ENCODE peak calls at places on chromosomes 16 and 17, in five cellular contexts. One of them, this sample, is unnamed.
A peak's percentile ranks its signal among the peaks of the same experiment; 100 is the strongest.

GRCh38 chr17:73622381-73622780 is 21.9 kb downstream of the SDK2 start:
- DNase-seq in type B pancreatic cell: no peak
- DNase-seq in heart right ventricle: no peak
- DNase-seq in fibroblast of lung: no peak
- DNase-seq in astrocyte: no peak
- DNase-seq in this sample: no peak

GRCh38 chr17:57092779-57093178 is 7.7 kb downstream of the AKAP1 start:
- DNase-seq in type B pancreatic cell: no peak
- DNase-seq in heart right ventricle: no peak
- DNase-seq in fibroblast of lung: no peak
- DNase-seq in astrocyte: no peak
- DNase-seq in this sample: no peak

GRCh38 chr17:2510559-2510958 is 1.1 kb downstream of the METTL16 start:
- DNase-seq in type B pancreatic cell: no peak
- DNase-seq in heart right ventricle: no peak
- DNase-seq in fibroblast of lung: no peak
- DNase-seq in astrocyte: no peak
- DNase-seq in this sample: no peak

GRCh38 chr17:17682293-17682736 is 1.1 kb downstream of the RAI1 start:
- DNase-seq in type B pancreatic cell: no peak
- DNase-seq in heart right ventricle: peak; percentile 33
- DNase-seq in fibroblast of lung: peak; percentile 39
- DNase-seq in astrocyte: no peak
- DNase-seq in this sample: peak; percentile 50

GRCh38 chr16:48350716-48351115 is 34.5 kb downstream of the SIAH1 start:
- DNase-seq in type B pancreatic cell: no peak
- DNase-seq in heart right ventricle: no peak
- DNase-seq in fibroblast of lung: no peak
- DNase-seq in astrocyte: no peak
- DNase-seq in this sample: no peak

GRCh38 chr16:75099738-75100615 is 16.6 kb downstream of the LDHD start:
- DNase-seq in type B pancreatic cell: no peak
- DNase-seq in heart right ventricle: peak; percentile 62
- DNase-seq in fibroblast of lung: no peak
- DNase-seq in astrocyte: no peak
- DNase-seq in this sample: no peak

GRCh38 chr17:33905338-33905800 is 349.7 kb upstream of the CCL2 start:
- DNase-seq in type B pancreatic cell: no peak
- DNase-seq in heart right ventricle: no peak
- DNase-seq in fibroblast of lung: no peak
- DNase-seq in astrocyte: no peak
- DNase-seq in this sample: no peak

GRCh38 chr16:15874745-15875314 is 13.6 kb downstream of the CEP20 start:
- DNase-seq in type B pancreatic cell: no peak
- DNase-seq in heart right ventricle: peak; percentile 51
- DNase-seq in fibroblast of lung: peak; percentile 64
- DNase-seq in astrocyte: peak; percentile 44
- DNase-seq in this sample: peak; percentile 76

GRCh38 chr16:30659507-30660423 is 1.5 kb downstream of the FBRS start:
- DNase-seq in type B pancreatic cell: no peak
- DNase-seq in heart right ventricle: no peak
- DNase-seq in fibroblast of lung: peak; percentile 26
- DNase-seq in astrocyte: no peak
- DNase-seq in this sample: peak; percentile 28

GRCh38 chr17:7010523-7010922 is 1.9 kb upstream of the RNASEK start:
- DNase-seq in type B pancreatic cell: no peak
- DNase-seq in heart right ventricle: no peak
- DNase-seq in fibroblast of lung: no peak
- DNase-seq in astrocyte: no peak
- DNase-seq in this sample: no peak

GRCh38 chr17:57945999-57946797 is 9.0 kb downstream of the CUEDC1 start:
- DNase-seq in type B pancreatic cell: no peak
- DNase-seq in heart right ventricle: no peak
- DNase-seq in fibroblast of lung: peak; percentile 70
- DNase-seq in astrocyte: peak; percentile 55
- DNase-seq in this sample: peak; percentile 91

GRCh38 chr17:43556292-43556691 is 10.2 kb upstream of the ETV4 start:
- DNase-seq in type B pancreatic cell: no peak
- DNase-seq in heart right ventricle: no peak
- DNase-seq in fibroblast of lung: no peak
- DNase-seq in astrocyte: no peak
- DNase-seq in this sample: peak; percentile 93

GRCh38 chr16:84827897-84828296 is 8.1 kb downstream of the CRISPLD2 start:
- DNase-seq in type B pancreatic cell: no peak
- DNase-seq in heart right ventricle: no peak
- DNase-seq in fibroblast of lung: no peak
- DNase-seq in astrocyte: no peak
- DNase-seq in this sample: no peak

GRCh38 chr16:53803998-53804397 is 100.0 kb downstream of the FTO start:
- DNase-seq in type B pancreatic cell: no peak
- DNase-seq in heart right ventricle: no peak
- DNase-seq in fibroblast of lung: no peak
- DNase-seq in astrocyte: no peak
- DNase-seq in this sample: no peak

GRCh38 chr16:1275791-1276579 is 20.1 kb downstream of the TPSD1 start:
- DNase-seq in type B pancreatic cell: peak; percentile 67
- DNase-seq in heart right ventricle: no peak
- DNase-seq in fibroblast of lung: no peak
- DNase-seq in astrocyte: no peak
- DNase-seq in this sample: no peak
- TF ChIP-seq CTCF in type B pancreatic cell: no peak
- TF ChIP-seq CTCF in heart right ventricle: no peak
- TF ChIP-seq CTCF in fibroblast of lung: no peak
- TF ChIP-seq CTCF in astrocyte: no peak
- TF ChIP-seq CTCF in this sample: no peak

GRCh38 chr16:2499454-2499853 is 14.3 kb upstream of the ATP6V0C start:
- DNase-seq in type B pancreatic cell: no peak
- DNase-seq in heart right ventricle: no peak
- DNase-seq in fibroblast of lung: no peak
- DNase-seq in astrocyte: no peak
- DNase-seq in this sample: no peak

GRCh38 chr16:2501938-2502900 is 11.5 kb upstream of the ATP6V0C start:
- DNase-seq in type B pancreatic cell: no peak
- DNase-seq in heart right ventricle: no peak
- DNase-seq in fibroblast of lung: no peak
- DNase-seq in astrocyte: no peak
- DNase-seq in this sample: no peak

GRCh38 chr16:2500937-2501750 is 12.6 kb upstream of the ATP6V0C start:
- DNase-seq in type B pancreatic cell: peak; percentile 89
- DNase-seq in heart right ventricle: peak; percentile 85
- DNase-seq in fibroblast of lung: peak; percentile 58
- DNase-seq in astrocyte: peak; percentile 38
- DNase-seq in this sample: peak; percentile 60

GRCh38 chr16:2499890-2500633 is 13.7 kb upstream of the ATP6V0C start:
- DNase-seq in type B pancreatic cell: no peak
- DNase-seq in heart right ventricle: no peak
- DNase-seq in fibroblast of lung: no peak
- DNase-seq in astrocyte: no peak
- DNase-seq in this sample: no peak

DNA sequence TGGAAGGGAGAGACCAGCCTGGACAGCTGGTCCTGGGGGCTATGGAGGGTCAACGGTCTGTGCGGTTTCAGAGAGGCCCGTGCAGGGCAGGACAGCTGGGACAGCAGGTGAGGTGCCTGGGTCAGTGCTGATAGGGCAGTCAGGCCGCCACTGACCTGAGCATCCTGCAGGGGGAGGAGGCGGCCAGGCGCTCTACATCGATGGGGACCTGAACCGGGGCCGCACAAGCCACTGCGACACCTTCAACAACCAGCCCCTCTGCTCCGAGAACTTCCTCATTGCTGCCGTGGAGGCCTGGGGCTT is 13.2 kb upstream of the ATP6V0C start:
- DNase-seq in type B pancreatic cell: no peak
- DNase-seq in heart right ventricle: no peak
- DNase-seq in fibroblast of lung: no peak
- DNase-seq in astrocyte: no peak
- DNase-seq in this sample: no peak
- TF ChIP-seq CTCF in type B pancreatic cell: no peak
- TF ChIP-seq CTCF in heart right ventricle: no peak
- TF ChIP-seq CTCF in fibroblast of lung: no peak
- TF ChIP-seq CTCF in astrocyte: no peak
- TF ChIP-seq CTCF in this sample: no peak

DNA sequence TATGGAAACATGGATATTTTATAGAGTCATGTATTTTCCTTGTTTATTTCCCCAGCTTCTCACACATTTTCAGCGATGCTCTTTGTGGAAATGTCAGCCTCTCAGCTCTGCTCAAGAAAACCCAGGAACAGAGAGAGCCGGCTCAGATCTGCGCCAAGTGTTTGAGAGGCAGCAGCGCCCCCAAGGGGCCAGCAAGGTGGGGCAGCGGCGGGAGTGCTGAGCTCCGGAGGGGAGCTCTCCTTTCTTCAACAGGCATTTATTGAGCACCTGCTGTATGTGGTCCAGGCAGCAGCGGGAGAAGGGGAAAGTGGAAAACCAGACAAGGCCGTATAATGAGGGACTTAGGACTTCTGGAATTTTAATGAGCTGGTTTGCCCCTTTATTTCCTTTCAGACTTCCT is 421.1 kb upstream of the C16orf82 start:
- DNase-seq in type B pancreatic cell: no peak
- DNase-seq in heart right ventricle: no peak
- DNase-seq in fibroblast of lung: no peak
- DNase-seq in astrocyte: no peak
- DNase-seq in this sample: no peak
- TF ChIP-seq CTCF in type B pancreatic cell: peak; percentile 75
- TF ChIP-seq CTCF in heart right ventricle: no peak
- TF ChIP-seq CTCF in fibroblast of lung: no peak
- TF ChIP-seq CTCF in astrocyte: no peak
- TF ChIP-seq CTCF in this sample: peak; percentile 6

GRCh38 chr17:38735161-38735997 is 5.2 kb downstream of the CISD3 start:
- DNase-seq in type B pancreatic cell: no peak
- DNase-seq in heart right ventricle: peak; percentile 71
- DNase-seq in fibroblast of lung: no peak
- DNase-seq in astrocyte: no peak
- DNase-seq in this sample: no peak

GRCh38 chr17:38732376-38733314 is 2.5 kb downstream of the CISD3 start:
- DNase-seq in type B pancreatic cell: no peak
- DNase-seq in heart right ventricle: no peak
- DNase-seq in fibroblast of lung: no peak
- DNase-seq in astrocyte: no peak
- DNase-seq in this sample: no peak

GRCh38 chr17:38734235-38734633 is 4.1 kb downstream of the CISD3 start:
- DNase-seq in type B pancreatic cell: no peak
- DNase-seq in heart right ventricle: no peak
- DNase-seq in fibroblast of lung: no peak
- DNase-seq in astrocyte: no peak
- DNase-seq in this sample: no peak

GRCh38 chr17:38731526-38732294 is 1.6 kb downstream of the CISD3 start:
- DNase-seq in type B pancreatic cell: no peak
- DNase-seq in heart right ventricle: no peak
- DNase-seq in fibroblast of lung: no peak
- DNase-seq in astrocyte: no peak
- DNase-seq in this sample: no peak

GRCh38 chr17:38733315-38734234 is 3.4 kb downstream of the CISD3 start:
- DNase-seq in type B pancreatic cell: no peak
- DNase-seq in heart right ventricle: no peak
- DNase-seq in fibroblast of lung: no peak
- DNase-seq in astrocyte: no peak
- DNase-seq in this sample: no peak
- TF ChIP-seq CTCF in type B pancreatic cell: peak; percentile 35
- TF ChIP-seq CTCF in heart right ventricle: no peak
- TF ChIP-seq CTCF in fibroblast of lung: peak; percentile 12
- TF ChIP-seq CTCF in astrocyte: no peak
- TF ChIP-seq CTCF in this sample: peak; percentile 5

DNA sequence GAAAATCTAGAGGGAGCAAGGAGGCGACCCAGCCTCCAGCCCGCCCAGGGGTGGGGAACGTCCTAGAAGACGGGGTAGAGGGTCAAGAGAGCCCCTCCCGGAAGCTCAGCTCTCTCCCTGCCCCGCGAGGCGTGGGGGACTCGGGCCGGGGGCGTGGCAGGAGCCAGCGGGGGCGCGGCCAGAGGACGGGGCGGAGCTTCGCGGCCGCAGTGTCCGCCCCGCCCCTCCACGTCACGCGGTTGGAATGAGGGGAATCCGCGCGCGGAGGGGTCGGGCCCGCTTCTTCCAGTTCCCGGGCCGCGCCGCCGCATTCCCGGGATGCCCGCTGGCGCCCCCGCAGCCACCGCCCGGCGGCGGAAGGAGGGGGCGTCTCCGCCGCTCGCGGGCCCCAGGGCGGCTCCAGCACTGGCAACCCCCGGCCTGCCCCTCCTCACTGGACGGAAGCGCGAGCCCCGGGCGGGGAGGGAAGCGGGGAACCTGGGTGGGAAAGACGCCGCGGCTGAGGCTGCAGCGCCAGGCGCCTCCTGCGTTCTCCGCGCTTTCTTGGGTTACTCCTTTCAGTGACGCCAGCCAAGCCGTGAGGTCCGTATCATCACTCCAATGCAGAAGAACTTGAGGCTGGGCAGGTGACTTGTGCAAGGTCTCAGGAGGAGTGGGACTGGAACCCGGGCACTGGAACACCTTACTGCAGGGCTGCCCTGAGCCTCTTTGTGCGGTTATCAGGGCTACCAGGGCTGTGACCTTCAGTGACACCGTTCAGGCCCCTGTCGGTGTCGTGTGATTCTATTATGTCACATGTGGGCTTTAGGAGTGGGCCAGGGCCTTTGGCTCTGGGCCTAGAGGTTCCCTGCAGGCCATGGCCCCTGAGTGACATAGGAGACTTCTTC is 4.3 kb downstream of the MYO1C start:
- DNase-seq in type B pancreatic cell: peak; percentile 93
- DNase-seq in heart right ventricle: peak; percentile 91
- DNase-seq in fibroblast of lung: peak; percentile 84
- DNase-seq in astrocyte: peak; percentile 66
- DNase-seq in this sample: peak; percentile 90
- TF ChIP-seq CTCF in type B pancreatic cell: peak; percentile 34
- TF ChIP-seq CTCF in heart right ventricle: no peak
- TF ChIP-seq CTCF in fibroblast of lung: no peak
- TF ChIP-seq CTCF in astrocyte: no peak
- TF ChIP-seq CTCF in this sample: no peak

DNA sequence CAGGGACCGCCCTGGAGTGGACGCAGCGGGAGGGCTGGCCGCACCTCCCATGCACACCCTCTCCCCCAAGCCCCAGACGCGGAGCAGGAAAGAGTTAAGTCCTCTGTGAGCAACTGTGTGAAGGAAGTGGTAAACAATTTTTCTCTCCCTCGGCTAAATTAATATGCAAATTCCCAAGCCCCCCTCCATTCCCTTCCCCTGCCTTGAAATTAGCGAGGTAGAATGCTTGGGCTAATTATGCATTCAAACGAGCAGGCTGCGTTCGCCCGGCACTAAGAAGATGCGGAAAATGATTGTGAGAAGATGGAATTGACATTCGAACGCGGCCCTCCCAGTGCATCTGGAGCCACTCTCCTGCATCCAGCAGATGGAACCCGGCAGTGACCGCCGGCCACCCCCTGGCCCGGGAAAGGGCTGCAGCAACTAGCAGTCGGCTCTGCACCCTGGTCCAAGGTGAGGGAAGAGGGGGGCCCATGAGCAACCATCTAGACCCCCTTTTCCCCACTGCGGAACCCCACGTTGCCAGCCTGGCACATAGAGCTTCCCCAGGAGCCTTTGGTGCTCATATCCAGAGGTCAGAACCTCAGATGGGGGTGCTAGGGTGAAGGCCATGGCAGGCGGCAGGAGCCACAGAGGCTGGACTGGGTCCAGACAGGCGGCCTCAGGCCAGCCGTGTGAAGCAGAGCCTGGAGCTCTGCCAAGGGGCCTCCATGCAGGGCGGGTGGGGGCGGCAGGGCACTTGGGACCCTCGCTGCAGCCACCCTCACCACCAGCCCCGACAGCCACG is 49.1 kb upstream of the ACSF3 start:
- DNase-seq in type B pancreatic cell: no peak
- DNase-seq in heart right ventricle: no peak
- DNase-seq in fibroblast of lung: no peak
- DNase-seq in astrocyte: no peak
- DNase-seq in this sample: no peak
- TF ChIP-seq CTCF in type B pancreatic cell: no peak
- TF ChIP-seq CTCF in heart right ventricle: no peak
- TF ChIP-seq CTCF in fibroblast of lung: no peak
- TF ChIP-seq CTCF in astrocyte: no peak
- TF ChIP-seq CTCF in this sample: no peak

This sample was measured in AG10803.